ENCODE peak calls at places on chromosome 17, in ten cellular contexts. X, Z, E, K, H, P, J, I, Q and A are unnamed samples.

GRCh38 chr17:77285594-77286390 is 145.0 kb downstream of the SEC14L1 start:
- DNase-seq in Q (peak; percentile 88), P (peak; percentile 76), X (no peak), Z (no peak), K (peak; percentile 54), I (peak; percentile 81), E (no peak), J (no peak), H (peak; percentile 27), A (peak; percentile 73)

GRCh38 chr17:78355701-78356100 is 4.2 kb downstream of the SOCS3 start:
- DNase-seq in X (no peak), J (no peak), I (no peak), Z (no peak), Q (no peak), E (peak; percentile 68), P (no peak), H (no peak), K (no peak), A (no peak)

GRCh38 chr17:16444258-16444886 is 29.0 kb downstream of the TRPV2 start:
- DNase-seq in H (no peak), Z (peak; percentile 71), Q (no peak), E (peak; percentile 82), J (no peak), K (no peak), X (no peak), P (no peak), I (no peak), A (no peak)

GRCh38 chr17:27569884-27570577 is 61.0 kb upstream of the LGALS9 start:
- DNase-seq in Z (no peak), H (no peak), Q (no peak), J (no peak), K (no peak), I (no peak), X (no peak), E (no peak), P (no peak), A (no peak)

GRCh38 chr17:75894049-75894742 is 2.6 kb downstream of the TRIM65 start:
- DNase-seq in P (no peak), Z (peak; percentile 70), K (no peak), E (no peak), H (no peak), X (no peak), I (no peak), J (no peak), Q (no peak), A (no peak)

GRCh38 chr17:45702666-45703266 is 81.4 kb upstream of the CRHR1 start:
- DNase-seq in Q (no peak), J (no peak), K (no peak), X (no peak), Z (peak; percentile 43), I (no peak), P (peak; percentile 17), E (no peak), H (no peak), A (no peak)

GRCh38 chr17:8662973-8663372 is 32.4 kb upstream of the MYH10 start:
- DNase-seq in I (no peak), K (no peak), Q (no peak), Z (no peak), H (no peak), J (no peak), E (no peak), P (no peak), X (no peak), A (no peak)

GRCh38 chr17:75592364-75593020 is 4.9 kb downstream of the MYO15B start:
- DNase-seq in K (no peak), X (no peak), P (no peak), J (no peak), H (no peak), E (no peak), I (no peak), Q (no peak), Z (peak; percentile 51), A (no peak)

GRCh38 chr17:20225162-20226115 is 216.3 kb downstream of the SPECC1 start:
- DNase-seq in E (no peak), X (no peak), H (peak; percentile 33), J (no peak), P (no peak), Q (no peak), I (no peak), Z (no peak), K (peak; percentile 18), A (no peak)

GRCh38 chr17:50148226-50149098 is 2.0 kb downstream of the PPP1R9B start:
- DNase-seq in X (peak; percentile 74), E (peak; percentile 86), I (peak; percentile 80), H (peak; percentile 79), P (peak; percentile 36), K (peak; percentile 86), Z (peak; percentile 93), Q (no peak), J (peak; percentile 87), A (peak; percentile 71)

GRCh38 chr17:79950306-79950705 is 85.4 kb downstream of the TBC1D16 start:
- DNase-seq in Q (no peak), H (no peak), P (no peak), Z (peak; percentile 92), K (no peak), E (no peak), J (no peak), I (no peak), X (no peak), A (no peak)

GRCh38 chr17:68910256-68910705 is 44.9 kb downstream of the ABCA8 start:
- DNase-seq in Z (no peak), P (no peak), E (no peak), K (no peak), Q (no peak), X (no peak), I (peak; percentile 30), J (no peak), H (peak; percentile 24), A (no peak)

GRCh38 chr17:43578699-43579569 is 32.8 kb upstream of the ETV4 start:
- DNase-seq in H (no peak), P (no peak), I (no peak), X (peak; percentile 43), K (no peak), E (peak; percentile 57), J (peak; percentile 49), Z (peak; percentile 70), Q (no peak), A (no peak)

GRCh38 chr17:49951362-49952080 is 17.5 kb upstream of the DLX4 start:
- DNase-seq in I (no peak), H (no peak), X (no peak), E (no peak), P (no peak), K (no peak), Z (peak; percentile 40), J (no peak), Q (no peak), A (no peak)

GRCh38 chr17:21191698-21192097 is 22.3 kb downstream of the TMEM11 start:
- DNase-seq in X (no peak), K (no peak), Q (no peak), E (no peak), I (no peak), Z (no peak), H (no peak), J (no peak), P (no peak), A (no peak)